ENCODE peak calls at places on chromosomes 4 and X, in ten cellular contexts. R, O, F, N, D, Y, G, U, X and K are unnamed samples.

GRCh38 chr4:143700060-143700419 is 435 bp downstream of the FREM3 start:
- DNase-seq in R (peak), O (no peak), F (no peak), N (no peak), D (no peak), Y (peak), G (peak), U (no peak), X (no peak), K (no peak)

GRCh38 chr4:160238790-160239189 is 1135.9 kb downstream of the RAPGEF2 start:
- DNase-seq in R (no peak), O (peak), F (no peak), N (no peak), D (no peak), Y (no peak), G (no peak), U (no peak), X (no peak), K (no peak)

GRCh38 chrX:15500497-15500966 is at the start of gene BMX:
- DNase-seq in R (peak), O (no peak), F (no peak), N (no peak), D (no peak), Y (no peak), G (no peak), U (no peak), X (no peak), K (no peak)

GRCh38 chr4:177185151-177185550 is 124.5 kb upstream of the NEIL3 start:
- DNase-seq in R (no peak), O (no peak), F (no peak), N (no peak), D (no peak), Y (peak), G (no peak), U (no peak), X (no peak), K (no peak)

GRCh38 chrX:153411255-153411987 is at the start of gene ZFP92:
- DNase-seq in R (peak), O (no peak), F (no peak), N (no peak), D (no peak), Y (no peak), G (peak), U (no peak), X (no peak), K (peak)

GRCh38 chr4:2804973-2805501 is 12.2 kb downstream of the SH3BP2 start:
- DNase-seq in R (peak), O (no peak), F (no peak), N (no peak), D (no peak), Y (no peak), G (no peak), U (no peak), X (no peak), K (no peak)

GRCh38 chrX:4263005-4263404 is 549.6 kb upstream of the PRKX start:
- DNase-seq in R (no peak), O (peak), F (no peak), N (peak), D (no peak), Y (peak), G (no peak), U (no peak), X (no peak), K (peak)

GRCh38 chr4:90184560-90184959 is 57.4 kb downstream of the CCSER1 start:
- DNase-seq in R (no peak), O (no peak), F (no peak), N (no peak), D (no peak), Y (no peak), G (no peak), U (no peak), X (no peak), K (no peak)

GRCh38 chr4:16237715-16238114 is 11.4 kb upstream of the TAPT1 start:
- DNase-seq in R (no peak), O (no peak), F (no peak), N (no peak), D (no peak), Y (no peak), G (no peak), U (no peak), X (no peak), K (peak)

GRCh38 chr4:122712782-122713181 is 19.7 kb upstream of the BBS12 start:
- DNase-seq in R (no peak), O (no peak), F (no peak), N (no peak), D (no peak), Y (no peak), G (peak), U (no peak), X (no peak), K (no peak)

GRCh38 chr4:14667624-14668295 is 334.5 kb upstream of the CPEB2 start:
- DNase-seq in R (no peak), O (peak), F (no peak), N (no peak), D (no peak), Y (no peak), G (no peak), U (no peak), X (no peak), K (no peak)

GRCh38 chr4:9781343-9782135 is at the start of gene DRD5:
- DNase-seq in R (no peak), O (no peak), F (peak), N (no peak), D (no peak), Y (peak), G (no peak), U (no peak), X (no peak), K (no peak)

GRCh38 chr4:88018471-88018870 is 11.0 kb downstream of the PKD2 start:
- DNase-seq in R (no peak), O (no peak), F (no peak), N (peak), D (peak), Y (no peak), G (no peak), U (no peak), X (no peak), K (peak)

GRCh38 chr4:61666248-61666647 is 466.1 kb downstream of the ADGRL3 start:
- DNase-seq in R (no peak), O (no peak), F (no peak), N (no peak), D (no peak), Y (peak), G (no peak), U (no peak), X (peak), K (no peak)

GRCh38 chrX:80223922-80224579 is 196.2 kb upstream of the TENT5D start:
- DNase-seq in R (no peak), O (peak), F (no peak), N (no peak), D (no peak), Y (peak), G (no peak), U (no peak), X (no peak), K (peak)

GRCh38 chr4:83589283-83589682 is 53.4 kb downstream of the GPAT3 start:
- DNase-seq in R (no peak), O (no peak), F (no peak), N (no peak), D (no peak), Y (peak), G (no peak), U (no peak), X (no peak), K (no peak)

GRCh38 chr4:44740201-44740600 is 13.8 kb upstream of the GNPDA2 start:
- DNase-seq in R (no peak), O (no peak), F (no peak), N (no peak), D (no peak), Y (no peak), G (no peak), U (no peak), X (no peak), K (no peak)

GRCh38 chr4:48546336-48546735 is 56.3 kb downstream of the ZAR1 start:
- DNase-seq in R (no peak), O (peak), F (peak), N (no peak), D (no peak), Y (peak), G (peak), U (no peak), X (no peak), K (no peak)

GRCh38 chr4:181731900-181732299 is 511.3 kb upstream of the TENM3 start:
- DNase-seq in R (no peak), O (no peak), F (no peak), N (no peak), D (no peak), Y (no peak), G (no peak), U (no peak), X (no peak), K (no peak)

GRCh38 chr4:15325987-15326386 is 101.8 kb upstream of the C1QTNF7 start:
- DNase-seq in R (no peak), O (no peak), F (no peak), N (no peak), D (no peak), Y (no peak), G (no peak), U (no peak), X (no peak), K (no peak)

GRCh38 chr4:176545886-176546285 is 226.1 kb downstream of the SPCS3 start:
- DNase-seq in R (no peak), O (peak), F (no peak), N (peak), D (no peak), Y (no peak), G (no peak), U (no peak), X (peak), K (no peak)

GRCh38 chr4:140233811-140234696 is 80.1 kb upstream of the MAML3 start:
- DNase-seq in R (no peak), O (no peak), F (no peak), N (no peak), D (no peak), Y (no peak), G (peak), U (no peak), X (no peak), K (no peak)

GRCh38 chrX:19792412-19792811 is 95.0 kb downstream of the SH3KBP1 start:
- DNase-seq in R (no peak), O (no peak), F (no peak), N (no peak), D (no peak), Y (no peak), G (no peak), U (no peak), X (no peak), K (peak)

GRCh38 chr4:100936676-100937390 is 410.5 kb downstream of the PPP3CA start:
- DNase-seq in R (no peak), O (no peak), F (no peak), N (no peak), D (no peak), Y (no peak), G (no peak), U (no peak), X (no peak), K (no peak)

GRCh38 chrX:149715468-149715867 is 3.6 kb downstream of the MAGEA11 start:
- DNase-seq in R (no peak), O (no peak), F (no peak), N (no peak), D (no peak), Y (no peak), G (no peak), U (no peak), X (no peak), K (no peak)

GRCh38 chr4:117324851-117325491 is 239.6 kb upstream of the TRAM1L1 start:
- DNase-seq in R (no peak), O (peak), F (no peak), N (peak), D (no peak), Y (no peak), G (no peak), U (no peak), X (peak), K (no peak)

GRCh38 chr4:37453361-37454262 is 209.1 kb downstream of the NWD2 start:
- DNase-seq in R (peak), O (peak), F (peak), N (no peak), D (no peak), Y (peak), G (peak), U (peak), X (no peak), K (peak)

GRCh38 chrX:39296472-39296871 is 495.2 kb downstream of the MID1IP1 start:
- DNase-seq in R (no peak), O (no peak), F (no peak), N (no peak), D (no peak), Y (no peak), G (no peak), U (no peak), X (no peak), K (no peak)

GRCh38 chr4:58138786-58139185 is 1028.6 kb upstream of the IGFBP7 start:
- DNase-seq in R (no peak), O (no peak), F (no peak), N (no peak), D (no peak), Y (no peak), G (no peak), U (no peak), X (no peak), K (no peak)

GRCh38 chr4:154490589-154491340 is 834 bp downstream of the DCHS2 start:
- DNase-seq in R (no peak), O (no peak), F (peak), N (no peak), D (no peak), Y (peak), G (peak), U (no peak), X (no peak), K (no peak)

GRCh38 chr4:109996531-109996930 is 83.8 kb downstream of the EGF start:
- DNase-seq in R (no peak), O (no peak), F (no peak), N (no peak), D (no peak), Y (no peak), G (no peak), U (no peak), X (no peak), K (no peak)

GRCh38 chr4:123848615-123849014 is 452.0 kb downstream of the SPRY1 start:
- DNase-seq in R (no peak), O (no peak), F (no peak), N (no peak), D (no peak), Y (no peak), G (no peak), U (no peak), X (no peak), K (no peak)